ENCODE peak calls at places on chromosomes 16 and 17, in four cellular contexts. V, T, U and W are unnamed samples.

GRCh38 chr17:2337811-2338657 is 733 bp downstream of the SGSM2 start:
- DNase-seq in T (peak), U (peak), V (peak), W (no peak)

GRCh38 chr16:72099377-72099818 is 5.8 kb downstream of the DHX38 start:
- DNase-seq in T (peak), V (peak), U (no peak), W (peak)

GRCh38 chr17:78879679-78880186 is 23.3 kb downstream of the CEP295NL start:
- DNase-seq in U (peak), T (peak), V (peak), W (no peak)

GRCh38 chr16:4962716-4963115 is 4.6 kb downstream of the SEC14L5 start:
- DNase-seq in U (no peak), T (no peak), V (no peak), W (no peak)

GRCh38 chr17:72702136-72702735 is 390.3 kb downstream of the SLC39A11 start:
- DNase-seq in T (no peak), U (no peak), V (no peak), W (no peak)

GRCh38 chr16:80583466-80583865 is 42.7 kb downstream of the DYNLRB2 start:
- DNase-seq in T (no peak), U (no peak), V (no peak), W (peak)

GRCh38 chr16:80948886-80949502 is 57.7 kb downstream of the CMC2 start:
- DNase-seq in T (peak), V (peak), U (no peak), W (no peak)

GRCh38 chr16:12147681-12148479 is 171.3 kb downstream of the SNX29 start:
- DNase-seq in U (no peak), V (no peak), T (no peak), W (no peak)

GRCh38 chr17:69166957-69167356 is 25.3 kb upstream of the ABCA6 start:
- DNase-seq in U (no peak), V (no peak), T (no peak), W (no peak)

GRCh38 chr16:50093607-50094570 is 28.1 kb downstream of the HEATR3 start:
- DNase-seq in T (peak), V (no peak), U (no peak), W (no peak)

GRCh38 chr17:68870427-68870826 is 84.8 kb downstream of the ABCA8 start:
- DNase-seq in V (no peak), T (no peak), U (no peak), W (no peak)

DNA sequence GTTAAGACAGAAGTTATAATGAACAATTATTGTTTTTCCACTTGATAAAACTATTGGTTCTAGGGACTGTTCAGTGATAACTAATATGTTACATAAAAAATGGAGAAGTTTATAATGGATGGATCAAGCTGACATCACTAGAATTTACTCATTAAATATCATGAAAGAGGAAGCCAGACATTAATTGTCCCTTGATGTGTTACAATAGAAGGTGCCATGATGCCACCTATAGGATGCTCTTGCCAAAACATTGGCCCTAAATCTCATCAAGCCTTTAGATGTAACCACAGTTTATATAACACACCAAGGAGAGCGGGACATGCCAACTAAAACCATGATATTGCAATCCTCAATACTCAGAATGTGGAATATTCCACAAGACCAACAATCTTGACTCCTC is 147.9 kb upstream of the MON1B start:
- DNase-seq in T (no peak), U (no peak), V (peak), W (no peak)
- TF ChIP-seq CTCF in T (no peak), U (no peak), V (peak), W (peak)

DNA sequence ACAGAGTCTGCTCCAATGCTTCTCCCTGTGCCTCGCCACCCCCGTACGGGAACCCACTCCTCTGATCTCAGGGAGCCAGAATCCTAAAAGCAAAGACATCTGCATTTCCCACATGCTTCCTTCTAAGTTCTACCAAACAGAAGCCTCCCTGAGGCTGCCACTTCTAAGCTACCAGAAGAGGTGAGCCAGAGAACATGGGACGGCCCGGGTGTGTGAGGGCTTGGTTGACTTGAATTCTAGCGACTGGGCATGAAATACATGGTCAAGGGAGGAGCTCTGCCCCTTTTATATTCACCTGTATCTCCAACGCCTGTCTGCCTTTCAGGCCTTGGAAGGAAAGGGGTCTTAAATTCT is 1.4 kb upstream of the GRIN2A start:
- DNase-seq in V (no peak), U (no peak), T (no peak), W (no peak)
- H3K4me3 ChIP-seq in V (no peak), U (no peak), T (no peak), W (no peak)

DNA sequence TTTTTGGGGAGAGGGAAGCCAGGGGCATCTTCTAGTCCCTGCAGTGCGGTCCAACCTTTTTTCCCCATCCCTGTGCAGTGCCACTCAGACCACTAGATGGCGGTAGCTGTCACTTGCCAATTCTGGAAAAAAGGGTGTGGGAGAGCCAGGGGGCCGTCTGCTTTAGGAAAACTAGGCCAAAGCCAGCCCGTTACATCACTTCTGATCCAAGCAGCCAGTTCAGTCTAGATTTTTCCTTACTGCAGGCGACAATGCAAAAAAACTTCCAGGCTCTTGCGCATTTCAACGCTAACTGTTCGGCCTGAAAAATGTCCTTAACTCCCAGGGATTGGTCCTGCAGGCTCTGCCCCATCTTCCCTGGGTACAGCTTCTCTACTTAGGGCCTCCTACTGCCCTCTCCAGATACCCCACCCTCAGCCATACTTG is 69.2 kb upstream of the CES5A start:
- DNase-seq in T (peak), U (no peak), V (peak), W (no peak)
- TF ChIP-seq CTCF in T (peak), U (peak), V (peak), W (peak)

DNA sequence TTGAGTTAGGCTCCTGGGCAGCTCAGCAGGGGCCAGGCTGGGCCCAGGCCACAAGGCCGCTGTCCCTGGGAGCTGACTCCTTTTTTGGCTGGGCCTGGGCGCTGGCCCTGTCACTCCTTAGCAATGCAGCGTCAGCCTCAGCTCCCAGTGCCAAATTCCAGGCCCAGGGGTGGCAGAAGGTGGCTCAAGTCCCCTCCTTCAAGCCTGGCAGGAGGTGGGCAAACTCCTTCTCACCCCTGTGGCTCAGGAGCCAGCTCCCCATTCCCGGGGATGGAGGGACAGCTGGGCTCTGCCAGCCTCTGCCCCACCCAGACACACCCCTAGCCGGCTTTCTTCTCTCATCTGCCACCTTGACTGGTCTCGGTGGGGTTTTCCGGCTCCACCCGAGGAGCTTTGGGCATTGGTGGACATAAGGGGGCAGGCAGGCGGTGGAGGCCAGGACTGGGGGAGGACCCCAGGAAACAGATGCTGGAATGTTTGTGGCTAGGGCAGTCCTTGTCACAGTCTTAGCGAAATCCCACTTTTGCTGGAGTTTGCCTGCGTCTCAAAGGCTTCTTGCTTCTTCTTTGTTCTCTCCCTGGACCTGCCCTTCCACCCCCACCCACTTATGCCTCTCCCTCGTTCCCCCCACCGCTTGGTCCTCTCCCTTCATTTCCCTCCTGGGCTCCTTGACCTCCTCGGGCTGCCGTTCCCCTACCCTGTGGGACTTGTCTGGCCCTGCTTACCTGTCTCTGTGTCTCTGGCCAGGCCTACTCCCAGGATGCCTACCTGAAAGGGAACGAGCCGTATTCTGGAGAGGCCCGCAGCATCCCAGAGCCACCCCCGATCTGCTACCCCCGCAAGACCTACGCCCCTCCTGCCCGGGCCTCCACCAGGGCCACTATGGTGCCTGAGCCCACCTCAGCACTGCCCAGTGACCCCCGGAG is 37.4 kb downstream of the ARHGAP23 start:
- DNase-seq in U (peak), V (peak), T (no peak), W (no peak)
- H3K4me3 ChIP-seq in U (peak), V (peak), T (no peak), W (no peak)